ENCODE peak calls at places on chromosome 4, in four cellular contexts. S, A, V and L are unnamed samples.

GRCh38 chr4:103918214-103918613 is 198.4 kb upstream of the TACR3 start:
- DNase-seq in V (no peak), A (no peak), S (no peak), L (no peak)

GRCh38 chr4:137124278-137124932 is 407.9 kb downstream of the PCDH18 start:
- DNase-seq in S (no peak), A (no peak), V (peak; percentile 7), L (no peak)

GRCh38 chr4:47642985-47643745 is 158.1 kb downstream of the ATP10D start:
- DNase-seq in S (no peak), A (no peak), V (no peak), L (no peak)

GRCh38 chr4:5638976-5639375 is 69.4 kb downstream of the EVC2 start:
- DNase-seq in A (no peak), V (no peak), S (no peak), L (no peak)

GRCh38 chr4:120977435-120977997 is 55.0 kb upstream of the PRDM5 start:
- DNase-seq in S (no peak), V (peak; percentile 7), A (no peak), L (no peak)

GRCh38 chr4:3285558-3286334 is 7.1 kb upstream of the RGS12 start:
- DNase-seq in S (no peak), A (no peak), V (no peak), L (no peak)

GRCh38 chr4:73978886-73979285 is 2.9 kb downstream of the PF4 start:
- DNase-seq in A (no peak), S (no peak), V (no peak), L (no peak)

GRCh38 chr4:35900608-35901243 is 343.6 kb downstream of the ARAP2 start:
- DNase-seq in A (no peak), V (no peak), S (no peak), L (no peak)

GRCh38 chr4:107854326-107855030 is 29.7 kb downstream of the SGMS2 start:
- DNase-seq in S (no peak), V (no peak), A (no peak), L (no peak)

GRCh38 chr4:71526626-71527406 is 188.0 kb downstream of the SLC4A4 start:
- DNase-seq in A (no peak), V (no peak), S (no peak), L (no peak)

GRCh38 chr4:6692806-6693205 is 872 bp upstream of the S100P start:
- DNase-seq in S (no peak), V (no peak), A (no peak), L (no peak)

GRCh38 chr4:107913283-107913899 is 18.0 kb upstream of the CYP2U1 start:
- DNase-seq in S (no peak), A (no peak), V (peak; percentile 12), L (no peak)

GRCh38 chr4:136831553-136831952 is 700.7 kb downstream of the PCDH18 start:
- DNase-seq in V (no peak), A (no peak), S (no peak), L (no peak)

GRCh38 chr4:2412534-2412884 is 5.9 kb downstream of the ZFYVE28 start:
- DNase-seq in V (no peak), S (no peak), A (no peak), L (no peak)

GRCh38 chr4:155590751-155591150 is 75.9 kb upstream of the GUCY1A1 start:
- DNase-seq in A (no peak), S (no peak), V (no peak), L (no peak)

GRCh38 chr4:21752616-21753015 is 196.0 kb downstream of the KCNIP4 start:
- DNase-seq in S (no peak), A (no peak), V (no peak), L (no peak)

GRCh38 chr4:174394915-174395314 is 111.2 kb downstream of the CEP44 start:
- DNase-seq in V (no peak), A (no peak), S (no peak), L (no peak)

DNA sequence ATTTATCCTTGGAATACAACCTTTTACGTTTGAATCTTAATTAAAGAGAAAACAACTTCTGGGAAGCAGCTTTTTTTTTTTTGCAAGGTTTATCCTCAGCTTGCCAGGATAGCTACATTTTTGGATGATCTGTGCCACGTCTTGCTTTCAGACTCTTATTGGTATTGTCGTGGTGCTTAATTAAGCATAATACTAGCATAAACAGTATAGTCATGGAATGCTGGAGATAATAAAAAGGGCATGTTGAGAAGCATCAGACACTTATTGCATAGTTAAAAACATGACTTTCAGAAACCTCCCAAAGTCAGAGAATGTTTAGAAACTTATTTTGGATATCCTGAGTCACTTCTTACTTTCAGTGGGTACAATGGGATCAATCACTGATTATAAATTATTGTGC is 77.0 kb downstream of the PALLD start:
- DNase-seq in A (no peak), V (no peak), S (no peak), L (no peak)
- TF ChIP-seq EP300 in A (no peak), V (no peak), S (no peak), L (no peak)

GRCh38 chr4:83923341-83923740 is 387.4 kb downstream of the GPAT3 start:
- DNase-seq in V (no peak), A (no peak), S (no peak), L (no peak)

GRCh38 chr4:83921124-83921523 is 385.2 kb downstream of the GPAT3 start:
- DNase-seq in A (no peak), V (no peak), S (no peak), L (no peak)

GRCh38 chr4:83922419-83922818 is 386.5 kb downstream of the GPAT3 start:
- DNase-seq in V (no peak), S (no peak), A (no peak), L (no peak)

GRCh38 chr4:83917572-83917971 is 381.7 kb downstream of the GPAT3 start:
- DNase-seq in A (no peak), V (no peak), S (no peak), L (no peak)
- TF ChIP-seq EP300 in A (no peak), V (no peak), S (no peak), L (no peak)

DNA sequence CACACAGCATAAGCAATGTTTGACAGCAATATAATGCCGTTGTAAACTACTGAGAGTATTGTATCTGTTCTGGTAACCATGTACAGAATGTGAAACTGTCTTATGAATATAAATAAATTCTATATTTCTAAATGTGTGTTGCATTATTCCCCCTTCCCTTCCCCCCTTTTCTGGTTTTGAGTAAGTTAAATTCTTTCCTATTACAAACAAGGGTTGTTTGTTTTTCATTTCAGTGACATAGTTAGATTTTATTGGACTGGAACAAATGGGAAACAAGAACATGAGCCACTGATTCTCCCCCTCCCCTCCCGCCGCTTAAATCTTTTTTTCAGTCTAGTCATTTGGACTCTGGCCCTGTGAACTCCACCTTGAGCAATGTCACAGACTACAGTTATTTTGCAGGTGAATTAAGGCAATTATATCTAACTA is 69.8 kb downstream of the GPAT3 start:
- DNase-seq in A (no peak), S (no peak), V (no peak), L (no peak)
- TF ChIP-seq EP300 in A (no peak), S (no peak), V (no peak), L (no peak)

GRCh38 chr4:105112274-105112673 is 34.4 kb upstream of the TET2 start:
- DNase-seq in V (no peak), A (no peak), S (no peak), L (no peak)
- TF ChIP-seq EP300 in V (no peak), A (no peak), S (no peak), L (no peak)

GRCh38 chr4:145613546-145614234 is 5.5 kb upstream of the MMAA start:
- DNase-seq in A (no peak), S (no peak), V (no peak), L (no peak)
- TF ChIP-seq EP300 in A (no peak), S (no peak), V (no peak), L (no peak)

GRCh38 chr4:161577604-161578301 is 586.0 kb downstream of the FSTL5 start:
- DNase-seq in V (no peak), A (no peak), S (no peak), L (no peak)
- TF ChIP-seq EP300 in V (no peak), A (no peak), S (no peak), L (no peak)

DNA sequence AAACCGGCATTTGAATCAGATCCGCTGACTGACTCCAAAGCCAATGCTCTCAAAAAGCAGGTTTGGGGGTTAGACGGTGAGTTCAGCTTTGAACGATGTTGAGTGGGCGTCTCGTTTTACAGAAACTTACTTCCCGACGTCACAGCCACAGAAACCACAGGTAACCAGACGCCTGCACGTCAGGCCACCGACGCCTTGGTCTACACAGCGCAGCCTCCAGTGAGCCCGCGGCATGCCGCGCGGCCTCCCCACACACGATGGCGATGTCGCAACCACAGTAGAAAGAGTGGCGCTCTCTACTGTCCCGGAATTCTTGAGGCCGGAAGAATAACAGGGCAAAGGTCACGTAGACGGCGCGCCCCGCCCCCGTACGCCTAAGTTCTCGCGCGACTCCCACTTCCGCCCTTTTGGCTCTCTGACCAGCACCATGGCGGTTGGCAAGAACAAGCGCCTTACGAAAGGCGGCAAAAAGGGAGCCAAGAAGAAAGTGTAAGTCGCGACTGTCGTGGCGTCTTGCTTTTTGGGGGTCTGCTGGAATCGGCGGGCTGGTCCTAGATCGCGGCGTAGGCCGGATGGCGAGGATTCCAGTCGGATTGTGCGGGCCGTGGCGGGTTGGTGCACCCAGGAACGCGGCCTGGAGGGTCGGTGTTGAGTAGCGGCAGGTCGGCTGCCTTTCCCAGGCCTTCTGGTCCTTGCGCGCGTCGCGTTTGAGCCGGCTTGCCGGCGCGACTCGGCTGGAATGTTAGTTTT is at the start of gene RPS3A:
- DNase-seq in V (peak; percentile 79), A (peak; percentile 95), S (peak; percentile 97), L (peak; percentile 96)
- TF ChIP-seq EP300 in V (no peak), A (no peak), S (no peak), L (peak; percentile 98)

GRCh38 chr4:57163530-57164459 is 53.6 kb upstream of the IGFBP7 start:
- DNase-seq in A (peak; percentile 78), S (peak; percentile 80), V (peak; percentile 38), L (peak; percentile 71)
- TF ChIP-seq EP300 in A (no peak), S (no peak), V (no peak), L (no peak)